ENCODE peak calls at places on chromosomes 2 and 18, in ten cellular contexts. F is GM23338; M is B cell; Q is progenitor cell of endocrine pancreas; R is fibroblast of the aortic adventitia; I is OCI-LY7; O is hepatocyte; J is CD8-positive, alpha-beta T cell; D is MCF 10A; E is AG04450. H is an unnamed sample.

GRCh38 chr2:11753452-11753885 is 7.0 kb downstream of the LPIN1 start:
- DNase-seq in F (no peak), M (peak), Q (no peak), R (no peak), I (peak), O (no peak), J (no peak), D (peak), E (no peak), H (peak)

GRCh38 chr2:30747206-30747605 is 60.0 kb downstream of the CAPN13 start:
- DNase-seq in F (no peak), M (no peak), Q (no peak), R (no peak), I (no peak), O (peak), J (no peak), D (no peak), E (no peak), H (no peak)

GRCh38 chr2:238075397-238075796 is 14.6 kb downstream of the SCLY start:
- DNase-seq in F (no peak), M (no peak), Q (no peak), R (no peak), I (no peak), O (no peak), J (no peak), D (no peak), E (no peak), H (no peak)

GRCh38 chr2:67446504-67446911 is 49.4 kb downstream of the ETAA1 start:
- DNase-seq in F (no peak), M (no peak), Q (no peak), R (peak), I (no peak), O (peak), J (no peak), D (peak), E (no peak), H (peak)

GRCh38 chr2:42788-43187 is 3.5 kb downstream of the FAM110C start:
- DNase-seq in F (no peak), M (no peak), Q (no peak), R (no peak), I (no peak), O (no peak), J (no peak), D (no peak), E (no peak), H (no peak)

GRCh38 chr2:101613073-101613704 is 84.3 kb upstream of the MAP4K4 start:
- DNase-seq in F (no peak), M (no peak), Q (no peak), R (no peak), I (no peak), O (no peak), J (no peak), D (no peak), E (no peak), H (no peak)

GRCh38 chr2:127701651-127702394 is 526 bp downstream of the SFT2D3 start:
- DNase-seq in F (peak), M (peak), Q (peak), R (peak), I (peak), O (peak), J (peak), D (peak), E (no peak), H (peak)

GRCh38 chr18:79896746-79897145 is 54.7 kb downstream of the SLC66A2 start:
- DNase-seq in F (no peak), M (no peak), Q (no peak), R (no peak), I (no peak), O (no peak), J (no peak), D (no peak), E (no peak), H (no peak)

GRCh38 chr18:56469582-56469981 is 168.8 kb downstream of the TXNL1 start:
- DNase-seq in F (no peak), M (no peak), Q (no peak), R (no peak), I (no peak), O (no peak), J (no peak), D (no peak), E (no peak), H (no peak)

GRCh38 chr2:131009713-131010475 is 83.4 kb downstream of the FAM168B start:
- DNase-seq in F (no peak), M (no peak), Q (no peak), R (no peak), I (no peak), O (no peak), J (no peak), D (no peak), E (no peak), H (no peak)

GRCh38 chr2:48218169-48218568 is 311.8 kb upstream of the STON1 start:
- DNase-seq in F (no peak), M (no peak), Q (no peak), R (peak), I (no peak), O (no peak), J (no peak), D (no peak), E (no peak), H (no peak)

GRCh38 chr2:240325006-240325653 is 110.3 kb upstream of the GPC1 start:
- DNase-seq in F (no peak), M (no peak), Q (no peak), R (peak), I (no peak), O (no peak), J (no peak), D (no peak), E (no peak), H (no peak)

GRCh38 chr2:207375207-207375875 is 154.4 kb upstream of the CREB1 start:
- DNase-seq in F (no peak), M (no peak), Q (no peak), R (no peak), I (no peak), O (no peak), J (no peak), D (no peak), E (no peak), H (no peak)

GRCh38 chr2:230043461-230043860 is 25.3 kb downstream of the SLC16A14 start:
- DNase-seq in F (no peak), M (no peak), Q (no peak), R (no peak), I (no peak), O (no peak), J (no peak), D (no peak), E (no peak), H (no peak)

GRCh38 chr2:48277153-48277552 is 252.8 kb upstream of the STON1 start:
- DNase-seq in F (no peak), M (no peak), Q (no peak), R (no peak), I (no peak), O (no peak), J (no peak), D (no peak), E (no peak), H (no peak)

GRCh38 chr2:237154894-237155851 is 69.5 kb downstream of the COPS8 start:
- DNase-seq in F (no peak), M (no peak), Q (no peak), R (no peak), I (peak), O (no peak), J (no peak), D (no peak), E (no peak), H (no peak)

GRCh38 chr2:216023055-216023648 is 9.8 kb upstream of the MREG start:
- DNase-seq in F (peak), M (peak), Q (no peak), R (peak), I (peak), O (peak), J (no peak), D (peak), E (no peak), H (peak)

GRCh38 chr2:179981085-179981484 is 26.0 kb downstream of the CWC22 start:
- DNase-seq in F (no peak), M (no peak), Q (no peak), R (peak), I (no peak), O (no peak), J (no peak), D (peak), E (peak), H (peak)

GRCh38 chr2:128371648-128372345 is 53.1 kb upstream of the HS6ST1 start:
- DNase-seq in F (no peak), M (no peak), Q (no peak), R (no peak), I (peak), O (no peak), J (no peak), D (no peak), E (no peak), H (no peak)

GRCh38 chr2:113979172-113980128 is 89.6 kb downstream of the ACTR3 start:
- DNase-seq in F (peak), M (peak), Q (no peak), R (no peak), I (peak), O (no peak), J (peak), D (no peak), E (no peak), H (no peak)

GRCh38 chr2:239398536-239398935 is 2.3 kb downstream of the HDAC4 start:
- DNase-seq in F (no peak), M (no peak), Q (no peak), R (no peak), I (no peak), O (no peak), J (no peak), D (no peak), E (no peak), H (no peak)

GRCh38 chr18:24862225-24862893 is 401.9 kb downstream of the HRH4 start:
- DNase-seq in F (peak), M (no peak), Q (no peak), R (no peak), I (no peak), O (no peak), J (no peak), D (no peak), E (no peak), H (no peak)

GRCh38 chr2:3288455-3289163 is 89.0 kb downstream of the EIPR1 start:
- DNase-seq in F (no peak), M (no peak), Q (no peak), R (no peak), I (no peak), O (no peak), J (no peak), D (no peak), E (no peak), H (no peak)

GRCh38 chr2:18045230-18045629 is 166.8 kb downstream of the KCNS3 start:
- DNase-seq in F (no peak), M (no peak), Q (no peak), R (peak), I (no peak), O (no peak), J (no peak), D (peak), E (no peak), H (no peak)

GRCh38 chr2:122514451-122514996 is 759.1 kb downstream of the TSN start:
- DNase-seq in F (no peak), M (no peak), Q (no peak), R (no peak), I (no peak), O (no peak), J (no peak), D (peak), E (no peak), H (no peak)

GRCh38 chr2:162065767-162066166 is 8.2 kb downstream of the DPP4 start:
- DNase-seq in F (no peak), M (no peak), Q (no peak), R (no peak), I (no peak), O (no peak), J (no peak), D (no peak), E (no peak), H (no peak)

GRCh38 chr18:25329783-25330182 is 22.2 kb downstream of the ZNF521 start:
- DNase-seq in F (peak), M (no peak), Q (no peak), R (no peak), I (no peak), O (no peak), J (no peak), D (no peak), E (no peak), H (no peak)

GRCh38 chr2:288002-288742 is at the start of gene ALKAL2:
- DNase-seq in F (peak), M (peak), Q (peak), R (no peak), I (no peak), O (peak), J (no peak), D (no peak), E (no peak), H (no peak)

GRCh38 chr2:151111599-151112278 is 149.9 kb downstream of the RBM43 start:
- DNase-seq in F (peak), M (no peak), Q (no peak), R (peak), I (no peak), O (peak), J (no peak), D (peak), E (peak), H (peak)

GRCh38 chr2:11387100-11387390 is 42.6 kb upstream of the ROCK2 start:
- DNase-seq in F (no peak), M (no peak), Q (no peak), R (no peak), I (no peak), O (peak), J (no peak), D (no peak), E (no peak), H (no peak)

GRCh38 chr2:54040250-54040649 is 69.5 kb upstream of the PSME4 start:
- DNase-seq in F (no peak), M (no peak), Q (no peak), R (no peak), I (no peak), O (no peak), J (no peak), D (no peak), E (no peak), H (no peak)

GRCh38 chr2:84055816-84056215 is 403.3 kb downstream of the SUCLG1 start:
- DNase-seq in F (no peak), M (no peak), Q (no peak), R (no peak), I (no peak), O (no peak), J (no peak), D (peak), E (no peak), H (no peak)

GRCh38 chr2:24984912-24985311 is 13.2 kb upstream of the DNAJC27 start:
- DNase-seq in F (peak), M (no peak), Q (no peak), R (peak), I (no peak), O (peak), J (no peak), D (no peak), E (no peak), H (peak)

GRCh38 chr2:28709101-28709500 is 42.5 kb upstream of the PPP1CB start:
- DNase-seq in F (no peak), M (no peak), Q (no peak), R (no peak), I (no peak), O (peak), J (no peak), D (no peak), E (no peak), H (no peak)

GRCh38 chr2:100984892-100985307 is 17.2 kb upstream of the RPL31 start:
- DNase-seq in F (peak), M (peak), Q (peak), R (peak), I (peak), O (peak), J (peak), D (peak), E (peak), H (peak)

GRCh38 chr2:60839126-60839813 is 42.1 kb upstream of the REL start:
- DNase-seq in F (peak), M (peak), Q (no peak), R (no peak), I (peak), O (no peak), J (no peak), D (no peak), E (no peak), H (no peak)

GRCh38 chr18:8188196-8188595 is 421.0 kb upstream of the RAB12 start:
- DNase-seq in F (no peak), M (no peak), Q (no peak), R (peak), I (no peak), O (no peak), J (no peak), D (peak), E (peak), H (peak)

GRCh38 chr2:68185541-68186164 is 28.0 kb downstream of the PNO1 start:
- DNase-seq in F (peak), M (peak), Q (peak), R (peak), I (peak), O (peak), J (peak), D (peak), E (no peak), H (peak)

GRCh38 chr2:3959372-3959771 is 256.0 kb downstream of the DCDC2C start:
- DNase-seq in F (peak), M (peak), Q (no peak), R (peak), I (peak), O (peak), J (no peak), D (peak), E (no peak), H (no peak)

GRCh38 chr2:158179660-158180059 is 78.0 kb downstream of the UPP2 start:
- DNase-seq in F (peak), M (peak), Q (no peak), R (peak), I (peak), O (no peak), J (no peak), D (peak), E (no peak), H (no peak)
- TF ChIP-seq CTCF in F (peak), M (peak), Q (peak), R (peak), I (peak), O (peak), J (no peak), D (peak), E (peak), H (peak)

GRCh38 chr2:234747032-234747431 is 204.8 kb upstream of the SH3BP4 start:
- DNase-seq in F (no peak), M (no peak), Q (no peak), R (peak), I (no peak), O (no peak), J (no peak), D (peak), E (no peak), H (no peak)

GRCh38 chr2:234747833-234748559 is 203.8 kb upstream of the SH3BP4 start:
- DNase-seq in F (no peak), M (no peak), Q (no peak), R (no peak), I (no peak), O (no peak), J (no peak), D (no peak), E (no peak), H (no peak)

GRCh38 chr2:234741976-234742375 is 209.8 kb upstream of the SH3BP4 start:
- DNase-seq in F (no peak), M (no peak), Q (no peak), R (no peak), I (no peak), O (no peak), J (no peak), D (peak), E (no peak), H (peak)

GRCh38 chr2:234745347-234745746 is 206.5 kb upstream of the SH3BP4 start:
- DNase-seq in F (peak), M (no peak), Q (no peak), R (no peak), I (no peak), O (no peak), J (no peak), D (no peak), E (no peak), H (no peak)
- TF ChIP-seq CTCF in F (peak), M (no peak), Q (peak), R (peak), I (peak), O (no peak), J (no peak), D (peak), E (no peak), H (no peak)

GRCh38 chr2:99653433-99653832 is 163.6 kb upstream of the REV1 start:
- DNase-seq in F (peak), M (no peak), Q (no peak), R (no peak), I (no peak), O (no peak), J (no peak), D (no peak), E (no peak), H (no peak)
- TF ChIP-seq CTCF in F (peak), M (no peak), Q (no peak), R (no peak), I (no peak), O (no peak), J (no peak), D (no peak), E (no peak), H (no peak)

GRCh38 chr18:78416853-78417252 is 562.8 kb upstream of the SALL3 start:
- DNase-seq in F (no peak), M (no peak), Q (no peak), R (no peak), I (no peak), O (no peak), J (no peak), D (no peak), E (no peak), H (no peak)
- TF ChIP-seq CTCF in F (no peak), M (no peak), Q (no peak), R (no peak), I (no peak), O (no peak), J (no peak), D (no peak), E (no peak), H (no peak)

DNA sequence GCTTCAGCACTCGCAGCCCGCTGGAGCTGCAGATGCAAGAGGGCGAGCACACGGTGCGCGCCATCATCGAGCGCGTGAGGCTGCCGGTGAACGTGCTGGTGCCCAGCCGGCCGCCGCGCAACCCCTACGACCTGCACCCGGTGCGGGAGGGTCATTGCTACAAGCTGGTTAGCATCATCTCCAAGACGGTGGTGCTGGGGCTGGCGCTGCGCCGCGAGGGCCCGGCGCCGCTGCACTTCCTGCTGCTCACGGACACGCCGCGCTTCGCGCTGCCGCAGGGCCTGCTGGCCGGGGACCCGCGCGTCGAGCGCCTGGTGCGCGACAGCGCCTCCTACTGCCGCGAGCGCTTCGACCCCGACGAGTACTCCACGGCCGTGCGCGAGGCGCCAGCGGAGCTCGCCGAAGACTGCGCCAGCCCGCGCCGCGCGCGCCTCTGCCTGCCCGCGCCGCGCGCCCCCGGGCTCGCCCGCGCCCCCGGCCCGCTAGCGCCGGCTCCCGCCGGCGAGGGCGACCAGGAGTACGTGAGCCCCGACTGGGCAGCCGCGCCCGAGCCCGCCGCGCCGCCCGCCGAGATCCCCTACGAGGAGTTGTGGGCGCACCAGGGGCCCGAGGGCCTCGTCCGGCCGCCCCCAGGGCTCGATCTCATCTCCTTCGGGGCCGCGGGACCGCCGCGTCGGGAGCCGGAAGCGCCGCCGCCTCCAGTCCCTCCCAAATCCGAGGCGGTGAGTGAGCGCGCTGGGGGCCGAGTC is 11.8 kb downstream of the GAREM2 start:
- DNase-seq in F (peak), M (peak), Q (peak), R (peak), I (peak), O (peak), J (peak), D (no peak), E (peak), H (no peak)
- TF ChIP-seq CTCF in F (peak), M (peak), Q (peak), R (peak), I (peak), O (peak), J (peak), D (peak), E (peak), H (no peak)

GRCh38 chr2:105296017-105296611 is 33.4 kb downstream of the TGFBRAP1 start:
- DNase-seq in F (no peak), M (no peak), Q (no peak), R (no peak), I (no peak), O (no peak), J (no peak), D (no peak), E (no peak), H (no peak)

GRCh38 chr2:105297211-105297610 is 32.3 kb downstream of the TGFBRAP1 start:
- DNase-seq in F (no peak), M (no peak), Q (no peak), R (no peak), I (no peak), O (no peak), J (no peak), D (no peak), E (no peak), H (no peak)

GRCh38 chr2:105298017-105298416 is 31.5 kb downstream of the TGFBRAP1 start:
- DNase-seq in F (no peak), M (no peak), Q (no peak), R (no peak), I (no peak), O (no peak), J (no peak), D (no peak), E (no peak), H (no peak)

GRCh38 chr2:105301646-105302045 is 27.9 kb downstream of the TGFBRAP1 start:
- DNase-seq in F (no peak), M (no peak), Q (no peak), R (no peak), I (no peak), O (no peak), J (no peak), D (no peak), E (no peak), H (no peak)

GRCh38 chr2:105299290-105299689 is 30.2 kb downstream of the TGFBRAP1 start:
- DNase-seq in F (peak), M (no peak), Q (no peak), R (no peak), I (peak), O (no peak), J (no peak), D (no peak), E (no peak), H (no peak)
- TF ChIP-seq CTCF in F (peak), M (no peak), Q (peak), R (peak), I (peak), O (no peak), J (no peak), D (no peak), E (peak), H (no peak)

DNA sequence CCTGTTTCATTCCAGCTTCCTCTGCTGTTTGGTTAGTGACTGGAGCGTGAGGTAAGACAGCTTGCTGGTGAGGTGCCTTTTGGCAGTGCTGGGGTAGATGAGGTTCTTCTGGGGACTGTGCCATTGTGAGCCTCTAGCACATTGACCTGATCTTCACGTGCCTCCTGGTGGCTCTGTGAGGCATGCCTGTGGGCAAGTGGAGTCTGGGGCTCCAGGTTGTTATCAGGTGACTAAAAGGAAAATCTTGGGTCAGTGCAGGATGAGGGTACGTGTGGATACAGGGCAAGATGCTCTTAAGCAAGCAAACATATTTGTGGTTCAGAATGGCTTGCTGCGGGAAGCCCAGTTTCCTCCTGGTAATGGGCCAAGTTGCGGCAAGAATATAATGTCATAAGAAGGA is 75.4 kb downstream of the FHOD3 start:
- DNase-seq in F (no peak), M (no peak), Q (no peak), R (peak), I (no peak), O (no peak), J (no peak), D (peak), E (peak), H (peak)
- TF ChIP-seq CTCF in F (peak), M (no peak), Q (no peak), R (peak), I (no peak), O (no peak), J (no peak), D (no peak), E (peak), H (peak)

H was measured in astrocyte.